ENCODE peak calls at places on chromosomes 3 and 15, in six cellular contexts. W is fibroblast of mammary gland, D is astrocyte of the spinal cord, E is AG10803, J is cardiac fibroblast, I is right lobe of liver. A is an unnamed sample.
A peak's percentile ranks its signal among the peaks of the same experiment; 100 is the strongest.

GRCh38 chr3:117355566-117355965 is 646.0 kb downstream of the TUSC7 start:
- DNase-seq in D (no peak), I (no peak), E (peak; percentile 7), J (peak; percentile 15), W (peak; percentile 29), A (no peak)

GRCh38 chr3:45214061-45214680 is 11.9 kb downstream of the TMEM158 start:
- DNase-seq in W (no peak), E (no peak), I (no peak), D (no peak), J (no peak), A (no peak)

GRCh38 chr3:21417991-21418390 is 333.0 kb downstream of the ZNF385D start:
- DNase-seq in E (peak; percentile 53), I (no peak), W (peak; percentile 43), D (peak; percentile 54), J (peak; percentile 8), A (peak; percentile 62)

GRCh38 chr15:74754593-74755215 is 6.1 kb downstream of the CYP1A2 start:
- DNase-seq in E (no peak), D (no peak), I (no peak), W (no peak), J (no peak), A (no peak)

GRCh38 chr15:88647362-88648105 is 8.7 kb downstream of the ISG20 start:
- DNase-seq in E (no peak), D (no peak), W (no peak), I (peak; percentile 87), J (no peak), A (no peak)

GRCh38 chr15:75864213-75865059 is 21.2 kb downstream of the UBE2Q2 start:
- DNase-seq in E (no peak), W (no peak), D (no peak), J (no peak), I (no peak), A (no peak)

GRCh38 chr15:101258238-101259144 is 6.6 kb upstream of the CHSY1 start:
- DNase-seq in E (peak; percentile 75), D (peak; percentile 80), J (peak; percentile 88), W (peak; percentile 80), I (no peak), A (peak; percentile 63)

GRCh38 chr3:190671658-190672057 is 157.8 kb downstream of the IL1RAP start:
- DNase-seq in I (no peak), W (peak; percentile 33), E (peak; percentile 53), J (peak; percentile 58), D (peak; percentile 41), A (peak; percentile 48)

GRCh38 chr15:42018306-42019224 is 2.3 kb downstream of the PLA2G4E start:
- DNase-seq in E (no peak), W (no peak), J (no peak), I (no peak), D (no peak), A (no peak)

GRCh38 chr3:100401674-100402036 is 316 bp downstream of the LNP1 start:
- DNase-seq in E (peak; percentile 34), W (peak; percentile 66), D (no peak), I (no peak), J (peak; percentile 65), A (peak; percentile 13)

GRCh38 chr3:88773766-88774165 is 333.7 kb upstream of the EPHA3 start:
- DNase-seq in D (no peak), E (no peak), W (no peak), J (no peak), I (no peak), A (no peak)

GRCh38 chr3:151686257-151686656 is 47.5 kb upstream of the AADACL2 start:
- DNase-seq in D (no peak), J (no peak), W (no peak), E (no peak), I (no peak), A (no peak)

GRCh38 chr15:58830556-58830955 is 59.5 kb downstream of the MINDY2 start:
- DNase-seq in E (no peak), J (no peak), W (no peak), D (no peak), I (no peak), A (no peak)

GRCh38 chr3:11651900-11652299 is 8.2 kb upstream of the VGLL4 start:
- DNase-seq in E (peak; percentile 43), I (no peak), D (peak; percentile 72), W (peak; percentile 59), J (peak; percentile 77), A (peak; percentile 44)

GRCh38 chr3:95172549-95172948 is 1109.7 kb downstream of the NSUN3 start:
- DNase-seq in J (no peak), E (no peak), I (no peak), W (no peak), D (no peak), A (no peak)

GRCh38 chr3:10195692-10196091 is 31.0 kb downstream of the IRAK2 start:
- DNase-seq in W (no peak), J (no peak), E (no peak), D (no peak), I (peak; percentile 85), A (no peak)

GRCh38 chr3:37985637-37986320 is 4.8 kb upstream of the VILL start:
- DNase-seq in E (peak; percentile 43), I (peak; percentile 26), W (no peak), D (no peak), J (no peak), A (no peak)

GRCh38 chr3:256501-256900 is 59.9 kb downstream of the CHL1 start:
- DNase-seq in D (no peak), E (no peak), J (no peak), W (peak; percentile 70), I (no peak), A (no peak)

GRCh38 chr3:184679056-184679502 is 32.8 kb downstream of the MAGEF1 start:
- DNase-seq in E (no peak), I (no peak), D (no peak), W (peak; percentile 31), J (peak; percentile 6), A (no peak)

GRCh38 chr3:184230081-184230602 is 757 bp downstream of the VWA5B2 start:
- DNase-seq in E (no peak), W (no peak), I (no peak), J (no peak), D (no peak), A (no peak)

GRCh38 chr3:69784854-69785523 is 45.7 kb downstream of the MITF start:
- DNase-seq in I (no peak), E (peak; percentile 74), W (peak; percentile 86), J (peak; percentile 76), D (peak; percentile 86), A (peak; percentile 91)

GRCh38 chr3:164004205-164004604 is 1074.1 kb downstream of the SI start:
- DNase-seq in I (no peak), J (no peak), E (no peak), D (no peak), W (no peak), A (no peak)

GRCh38 chr3:194879126-194879887 is 193.6 kb downstream of the FAM43A start:
- DNase-seq in D (no peak), E (no peak), J (no peak), W (no peak), I (no peak), A (no peak)

GRCh38 chr3:189276481-189277190 is 104.9 kb downstream of the TPRG1 start:
- DNase-seq in E (peak; percentile 94), W (peak; percentile 87), I (no peak), D (peak; percentile 88), J (peak; percentile 76), A (peak; percentile 72)

GRCh38 chr3:136545664-136546266 is 206.4 kb downstream of the STAG1 start:
- DNase-seq in I (no peak), E (peak; percentile 16), W (peak; percentile 36), J (peak; percentile 56), D (peak; percentile 48), A (peak; percentile 23)

GRCh38 chr3:136547293-136547692 is 204.9 kb downstream of the STAG1 start:
- DNase-seq in J (peak; percentile 10), D (no peak), E (peak; percentile 51), I (no peak), W (peak; percentile 26), A (no peak)

GRCh38 chr3:136543385-136543784 is 208.8 kb downstream of the STAG1 start:
- DNase-seq in E (peak; percentile 18), I (no peak), D (no peak), W (peak; percentile 37), J (peak; percentile 81), A (no peak)

GRCh38 chr3:136544532-136544931 is 207.6 kb downstream of the STAG1 start:
- DNase-seq in W (peak; percentile 31), E (peak; percentile 52), I (no peak), D (no peak), J (peak; percentile 46), A (peak; percentile 13)

GRCh38 chr3:136546718-136547117 is 205.5 kb downstream of the STAG1 start:
- DNase-seq in I (no peak), W (peak; percentile 30), E (peak; percentile 5), D (peak; percentile 29), J (peak; percentile 31), A (no peak)
- TF ChIP-seq CTCF in I (no peak), W (no peak), E (no peak), D (peak; percentile 32), J (peak; percentile 15), A (peak; percentile 59)

GRCh38 chr15:85454403-85454802 is 74.0 kb downstream of the AKAP13 start:
- DNase-seq in I (no peak), J (no peak), E (no peak), D (no peak), W (no peak), A (no peak)
- TF ChIP-seq CTCF in I (no peak), J (no peak), E (no peak), D (no peak), W (no peak), A (no peak)

DNA sequence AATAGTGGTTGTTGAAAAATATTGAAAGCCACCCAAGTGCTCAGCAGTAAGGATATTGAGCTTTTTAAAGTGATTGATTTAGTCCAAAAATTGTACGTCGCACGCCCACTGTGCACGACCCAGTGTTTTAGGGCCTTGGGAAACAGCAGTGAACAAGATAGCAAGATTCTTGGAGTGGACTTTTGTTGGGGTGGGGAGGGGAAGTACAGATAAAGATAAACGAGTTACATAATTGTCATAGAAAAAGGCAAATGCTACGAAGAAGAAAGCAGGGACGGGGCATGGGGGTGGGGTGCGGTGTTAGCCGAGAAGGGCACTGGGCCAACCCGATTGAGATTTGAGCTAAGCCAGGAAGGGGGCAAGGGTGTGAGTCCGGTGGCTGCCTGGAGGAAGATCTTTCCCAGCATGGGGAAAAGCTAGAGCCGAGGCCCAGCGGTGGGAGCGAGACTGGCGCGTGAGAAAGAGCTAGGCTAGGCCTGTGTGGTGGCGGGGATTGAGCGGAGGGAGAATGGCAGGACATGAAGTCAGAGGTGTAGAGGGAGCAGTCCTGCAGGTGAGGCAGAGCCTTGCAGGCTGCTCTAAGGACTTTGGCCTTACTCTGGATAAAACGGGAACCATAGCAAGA is 454 bp downstream of the HTD2 start:
- DNase-seq in W (no peak), D (peak; percentile 5), E (peak; percentile 27), J (peak; percentile 49), I (peak; percentile 61), A (peak; percentile 34)
- TF ChIP-seq CTCF in W (no peak), D (peak; percentile 20), E (peak; percentile 30), J (peak; percentile 27), I (no peak), A (no peak)

DNA sequence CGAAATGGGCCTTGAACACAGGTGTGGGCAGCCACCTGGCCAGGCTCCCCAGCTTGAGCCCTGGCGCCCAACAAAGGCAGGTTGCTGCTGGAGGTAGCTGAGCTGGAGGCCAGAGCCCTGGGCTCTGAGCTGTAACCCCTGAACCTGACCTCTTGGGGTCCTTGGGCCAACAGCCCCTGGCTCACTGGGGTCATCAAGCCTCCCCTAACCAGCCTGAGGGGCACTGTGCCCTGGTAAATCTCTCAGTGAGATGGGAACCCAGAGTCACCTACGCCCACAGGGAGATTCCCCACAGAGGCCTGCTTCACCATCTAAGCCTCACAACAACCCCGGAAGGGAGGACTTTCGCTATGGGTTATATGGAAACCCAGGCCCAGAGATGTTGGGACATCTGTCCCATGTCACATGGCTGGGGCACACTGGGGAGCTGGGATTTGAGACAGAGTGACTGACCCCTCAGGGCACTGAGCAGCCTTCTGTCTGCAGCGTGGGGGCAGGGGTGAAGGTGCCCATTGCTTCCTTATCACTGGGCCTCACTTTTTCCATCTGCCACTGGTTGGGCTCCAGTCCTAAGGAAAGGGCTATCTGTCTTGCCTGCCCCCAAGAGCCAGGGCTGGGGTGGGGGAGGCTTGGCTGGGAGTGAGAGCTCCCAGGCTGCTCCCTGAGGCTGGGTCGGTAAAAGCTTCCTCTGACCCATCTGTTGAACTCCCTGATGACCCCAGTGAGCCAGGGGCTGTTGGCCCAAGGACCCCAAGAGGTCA is 59.1 kb downstream of the IQSEC1 start:
- DNase-seq in W (no peak), D (no peak), I (peak; percentile 57), E (no peak), J (no peak), A (no peak)
- TF ChIP-seq CTCF in W (no peak), D (no peak), I (no peak), E (no peak), J (no peak), A (no peak)

A was measured in HFFc6.